ENCODE peak calls at places on chromosomes 12 and 14, in ten cellular contexts. Y, X, L, D, Z, R, K, U, T and E are unnamed samples.
A peak's percentile ranks its signal among the peaks of the same experiment; 100 is the strongest.

GRCh38 chr12:93311827-93312226 is 65.9 kb upstream of the NUDT4 start:
- DNase-seq in Y (no peak), X (no peak), L (no peak), D (no peak), Z (no peak), R (no peak), K (no peak), U (no peak), T (no peak), E (no peak)

GRCh38 chr12:22115711-22116110 is 69.7 kb downstream of the CMAS start:
- DNase-seq in Y (no peak), X (no peak), L (no peak), D (no peak), Z (no peak), R (no peak), K (no peak), U (no peak), T (no peak), E (no peak)

GRCh38 chr12:1533602-1534304 is 60.6 kb downstream of the FBXL14 start:
- DNase-seq in Y (no peak), X (no peak), L (no peak), D (peak; percentile 63), Z (no peak), R (no peak), K (no peak), U (no peak), T (no peak), E (no peak)

GRCh38 chr12:132703611-132704010 is 7.0 kb upstream of the PGAM5 start:
- DNase-seq in Y (no peak), X (no peak), L (no peak), D (no peak), Z (no peak), R (no peak), K (no peak), U (no peak), T (no peak), E (no peak)

GRCh38 chr12:108449478-108449877 is 65.6 kb upstream of the FICD start:
- DNase-seq in Y (no peak), X (peak; percentile 43), L (no peak), D (no peak), Z (no peak), R (no peak), K (no peak), U (no peak), T (no peak), E (no peak)

GRCh38 chr12:41185946-41186345 is 2.2 kb upstream of the PDZRN4 start:
- DNase-seq in Y (no peak), X (no peak), L (no peak), D (no peak), Z (no peak), R (no peak), K (no peak), U (no peak), T (no peak), E (no peak)

GRCh38 chr12:129971721-129972120 is 67.9 kb upstream of the TMEM132D start:
- DNase-seq in Y (no peak), X (no peak), L (no peak), D (no peak), Z (no peak), R (no peak), K (no peak), U (no peak), T (no peak), E (no peak)

GRCh38 chr12:112570096-112570495 is 151.3 kb downstream of the PTPN11 start:
- DNase-seq in Y (no peak), X (no peak), L (no peak), D (no peak), Z (no peak), R (no peak), K (no peak), U (no peak), T (no peak), E (no peak)

GRCh38 chr14:41604793-41605534 is 1.7 kb upstream of the LRFN5 start:
- DNase-seq in Y (no peak), X (no peak), L (peak; percentile 93), D (no peak), Z (peak; percentile 92), R (no peak), K (no peak), U (peak; percentile 48), T (no peak), E (no peak)

GRCh38 chr12:57632898-57633825 is at the start of gene B4GALNT1:
- DNase-seq in Y (peak; percentile 77), X (peak; percentile 91), L (peak; percentile 59), D (peak; percentile 78), Z (peak; percentile 56), R (peak; percentile 76), K (peak; percentile 56), U (peak; percentile 64), T (no peak), E (no peak)

GRCh38 chr12:59486827-59487226 is 109.0 kb upstream of the SLC16A7 start:
- DNase-seq in Y (no peak), X (no peak), L (no peak), D (no peak), Z (no peak), R (no peak), K (no peak), U (no peak), T (no peak), E (no peak)

GRCh38 chr14:32075636-32076277 is 1.3 kb upstream of the ARHGAP5 start:
- DNase-seq in Y (peak; percentile 87), X (peak; percentile 49), L (peak; percentile 24), D (peak; percentile 70), Z (peak; percentile 25), R (peak; percentile 43), K (peak; percentile 65), U (peak; percentile 53), T (no peak), E (no peak)

DNA sequence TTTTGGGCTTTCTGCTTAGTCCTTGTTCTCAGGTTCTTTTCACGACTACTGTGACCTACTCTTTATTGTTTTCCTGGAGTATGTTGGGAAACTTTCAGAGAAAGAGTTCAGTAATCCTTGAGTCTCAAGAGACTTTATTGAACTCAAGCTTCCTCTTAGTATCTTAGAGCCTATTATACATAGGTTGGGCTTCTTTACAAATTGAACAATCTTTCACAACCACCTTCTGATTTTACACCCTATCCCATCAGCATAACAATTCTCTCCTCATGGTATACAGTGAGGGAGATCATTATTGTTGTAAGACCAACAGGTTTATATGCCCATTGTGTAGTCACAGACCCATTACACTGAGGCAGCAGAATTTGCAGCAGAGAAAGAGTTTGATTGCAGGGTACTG is 193.2 kb upstream of the IGF1 start:
- DNase-seq in Y (no peak), X (no peak), L (no peak), D (no peak), Z (no peak), R (no peak), K (no peak), U (no peak), T (no peak), E (no peak)
- H3K4me3 ChIP-seq in Y (no peak overlapping the region), X (no peak overlapping the region), L (no peak overlapping the region), D (no peak overlapping the region), Z (no peak overlapping the region), R (no peak overlapping the region), K (no peak overlapping the region), U (no peak overlapping the region), T (no peak overlapping the region), E (no peak overlapping the region)

GRCh38 chr14:63448841-63449240 is 94.3 kb downstream of the PPP2R5E start:
- DNase-seq in Y (no peak), X (no peak), L (no peak), D (no peak), Z (no peak), R (no peak), K (no peak), U (no peak), T (no peak), E (no peak)

GRCh38 chr14:63438065-63438757 is 105.0 kb downstream of the PPP2R5E start:
- DNase-seq in Y (peak; percentile 76), X (peak; percentile 71), L (peak; percentile 98), D (no peak), Z (peak; percentile 98), R (peak; percentile 26), K (peak; percentile 74), U (peak; percentile 38), T (peak; percentile 73), E (peak; percentile 80)

GRCh38 chr14:63443361-63443760 is 99.8 kb downstream of the PPP2R5E start:
- DNase-seq in Y (no peak), X (no peak), L (no peak), D (no peak), Z (no peak), R (no peak), K (no peak), U (no peak), T (no peak), E (no peak)

GRCh38 chr14:63443988-63444387 is 99.2 kb downstream of the PPP2R5E start:
- DNase-seq in Y (no peak), X (no peak), L (no peak), D (no peak), Z (no peak), R (no peak), K (no peak), U (no peak), T (no peak), E (no peak)
- TF ChIP-seq CTCF in Y (no peak), X (no peak), L (no peak), D (no peak), Z (no peak), R (no peak), K (no peak), U (no peak), T (no peak), E (no peak)

DNA sequence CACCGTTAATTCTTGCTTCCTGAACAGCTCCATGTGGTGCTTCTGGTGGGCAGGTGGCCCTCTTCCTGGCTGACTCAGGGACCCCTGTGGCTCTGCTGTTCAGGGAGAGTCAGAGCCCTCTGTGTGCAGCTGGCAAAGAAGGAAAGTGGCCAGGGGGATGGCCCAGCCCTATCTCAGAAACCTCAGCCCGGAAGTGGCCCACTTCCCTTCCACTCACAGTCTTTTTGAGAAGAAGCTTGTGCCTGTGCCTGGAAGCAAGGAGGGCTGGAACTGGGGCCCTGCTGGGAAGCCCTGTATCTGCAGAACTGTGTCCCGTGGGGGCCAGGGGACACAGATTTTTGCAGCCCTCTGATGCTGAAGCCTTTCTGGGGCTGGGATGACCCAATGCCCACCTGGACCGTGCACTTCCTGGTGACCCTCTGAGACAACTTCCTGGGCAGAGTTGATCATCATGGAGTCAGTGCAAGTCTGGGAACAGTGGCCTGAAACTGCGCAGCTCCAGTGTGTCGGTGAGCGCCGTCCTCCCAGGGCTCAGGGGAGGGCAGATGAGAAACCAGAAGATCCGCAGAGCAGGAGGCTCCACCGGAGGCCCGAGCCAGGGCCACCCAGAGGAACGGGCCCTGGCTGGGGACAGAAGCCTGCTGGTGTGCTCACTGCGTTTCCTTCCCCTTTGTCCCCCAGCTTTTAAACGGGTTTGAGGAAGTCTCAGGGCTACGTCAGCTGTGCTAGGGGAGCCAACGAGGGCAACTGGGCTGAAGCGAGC is 217.3 kb upstream of the RTL1 start:
- DNase-seq in Y (peak; percentile 70), X (peak; percentile 27), L (no peak), D (peak; percentile 48), Z (no peak), R (no peak), K (no peak), U (peak; percentile 42), T (no peak), E (no peak)
- H3K4me3 ChIP-seq in Y (peak overlapping the region; percentile 44), X (no peak overlapping the region), L (no peak overlapping the region), D (no peak overlapping the region), Z (no peak overlapping the region), R (no peak overlapping the region), K (no peak overlapping the region), U (peak overlapping the region; percentile 44), T (no peak overlapping the region), E (no peak overlapping the region)

DNA sequence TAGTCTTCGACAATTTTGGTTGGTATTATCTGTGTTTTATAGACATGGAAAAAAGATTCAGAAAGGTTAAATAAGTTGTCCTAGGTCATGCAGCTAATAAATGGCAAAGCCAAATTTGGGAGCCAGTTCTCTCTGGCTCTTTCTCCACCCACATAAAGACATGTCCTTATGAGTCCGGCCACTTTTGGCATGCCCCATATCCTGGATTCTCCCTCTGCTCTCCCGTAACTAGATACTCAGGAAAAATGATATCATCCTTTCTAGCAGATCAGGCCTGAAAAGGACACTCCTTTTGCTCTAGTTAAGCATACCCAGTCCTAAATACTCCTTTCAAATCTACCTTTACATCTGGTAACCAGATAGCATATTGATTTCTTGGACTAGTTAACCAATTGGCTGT is 64.4 kb downstream of the TTLL5 start:
- DNase-seq in Y (no peak), X (no peak), L (no peak), D (no peak), Z (peak; percentile 43), R (no peak), K (no peak), U (peak; percentile 39), T (no peak), E (no peak)
- TF ChIP-seq CTCF in Y (no peak), X (no peak), L (no peak), D (no peak), Z (no peak), R (no peak), K (no peak), U (no peak), T (no peak), E (no peak)